ENCODE peak calls at places on chromosomes 13 and 19, in four cellular contexts. O is NCI-H1092 treated with DMSO at 0.1 percent for 48 hours; U is HT-29; Q is stimulated activated naive CD4-positive, alpha-beta T cell. N is an unnamed sample.

GRCh38 chr13:48333976-48334375 is 30.4 kb downstream of the RB1 start:
- DNase-seq in Q (no peak), U (no peak), O (no peak), N (no peak)

GRCh38 chr19:2277138-2277537 is 4.8 kb downstream of the PEAK3 start:
- DNase-seq in U (no peak), Q (no peak), O (no peak), N (no peak)

GRCh38 chr13:26370495-26370990 is 116.6 kb downstream of the CDK8 start:
- DNase-seq in U (no peak), O (no peak), Q (no peak), N (no peak)

GRCh38 chr19:1006711-1007398 is 6.6 kb downstream of the GRIN3B start:
- DNase-seq in Q (no peak), U (no peak), O (no peak), N (no peak)

GRCh38 chr13:98225036-98225940 is 48.2 kb upstream of the RNF113B start:
- DNase-seq in Q (no peak), O (no peak), U (no peak), N (no peak)

GRCh38 chr13:18995259-18995873 is 186.3 kb downstream of the TUBA3C start:
- DNase-seq in Q (no peak), O (no peak), U (no peak), N (no peak)

GRCh38 chr13:90222758-90223157 is 1124.7 kb upstream of the MIR17HG start:
- DNase-seq in U (no peak), Q (no peak), O (no peak), N (no peak)

GRCh38 chr13:32969516-32969941 is 46.7 kb upstream of the KL start:
- DNase-seq in O (no peak), Q (no peak), U (no peak), N (no peak)

GRCh38 chr13:39586142-39586541 is 16.9 kb downstream of the LHFPL6 start:
- DNase-seq in U (no peak), O (no peak), Q (no peak), N (no peak)